ENCODE peak calls at places on chromosomes 4 and X, in eight cellular contexts. I, T, S, R, D, A, N and F are unnamed samples. For H3K36me3, the result is how much of the 10 kb centered on the place peaks cover.

GRCh38 chr4:113708250-113708649 is 53.3 kb downstream of the CAMK2D start:
- DNase-seq in I (peak), D (no peak), S (no peak), R (no peak), A (no peak), N (peak), T (no peak), F (no peak)

GRCh38 chrX:129522184-129523059 is 868 bp downstream of the SMARCA1 start:
- DNase-seq in R (peak), S (peak), A (peak), D (no peak), N (peak), T (peak), I (peak), F (peak)

GRCh38 chr4:141177171-141177570 is 43.5 kb upstream of the ZNF330 start:
- DNase-seq in R (no peak), S (no peak), A (no peak), T (no peak), I (no peak), N (no peak), D (no peak), F (no peak)

GRCh38 chr4:138751290-138751689 is 264.3 kb upstream of the NOCT start:
- DNase-seq in I (no peak), T (no peak), S (no peak), D (no peak), A (no peak), R (no peak), N (peak), F (no peak)

GRCh38 chr4:10053635-10054453 is 32.5 kb upstream of the SLC2A9 start:
- DNase-seq in I (no peak), D (no peak), R (no peak), T (no peak), A (no peak), S (no peak), N (no peak), F (no peak)

GRCh38 chr4:118823471-118823870 is 12.5 kb downstream of the SEC24D start:
- DNase-seq in T (no peak), N (no peak), S (no peak), R (no peak), D (no peak), I (peak), A (peak), F (no peak)

GRCh38 chr4:19982556-19982955 is 269.1 kb upstream of the SLIT2 start:
- DNase-seq in I (no peak), D (no peak), T (no peak), A (no peak), R (no peak), S (peak), N (peak), F (no peak)

GRCh38 chr4:13918110-13918509 is 290.6 kb upstream of the BOD1L1 start:
- DNase-seq in T (peak), D (no peak), R (no peak), N (peak), A (no peak), I (peak), S (no peak), F (no peak)

GRCh38 chr4:76831475-76832390 is 66.2 kb downstream of the SOWAHB start:
- DNase-seq in T (peak), D (no peak), A (no peak), N (peak), I (peak), S (peak), R (no peak), F (no peak)

GRCh38 chr4:71009091-71009490 is 15.6 kb downstream of the DCK start:
- DNase-seq in T (no peak), N (no peak), A (no peak), D (no peak), R (no peak), I (no peak), S (no peak), F (no peak)

GRCh38 chrX:50157545-50158125 is 43.2 kb downstream of the AKAP4 start:
- DNase-seq in S (no peak), D (no peak), A (no peak), R (no peak), T (no peak), I (peak), N (peak), F (no peak)

GRCh38 chrX:40539214-40540142 is 41.3 kb upstream of the ATP6AP2 start:
- DNase-seq in R (peak), T (no peak), S (no peak), I (peak), D (peak), A (no peak), N (peak), F (no peak)

DNA sequence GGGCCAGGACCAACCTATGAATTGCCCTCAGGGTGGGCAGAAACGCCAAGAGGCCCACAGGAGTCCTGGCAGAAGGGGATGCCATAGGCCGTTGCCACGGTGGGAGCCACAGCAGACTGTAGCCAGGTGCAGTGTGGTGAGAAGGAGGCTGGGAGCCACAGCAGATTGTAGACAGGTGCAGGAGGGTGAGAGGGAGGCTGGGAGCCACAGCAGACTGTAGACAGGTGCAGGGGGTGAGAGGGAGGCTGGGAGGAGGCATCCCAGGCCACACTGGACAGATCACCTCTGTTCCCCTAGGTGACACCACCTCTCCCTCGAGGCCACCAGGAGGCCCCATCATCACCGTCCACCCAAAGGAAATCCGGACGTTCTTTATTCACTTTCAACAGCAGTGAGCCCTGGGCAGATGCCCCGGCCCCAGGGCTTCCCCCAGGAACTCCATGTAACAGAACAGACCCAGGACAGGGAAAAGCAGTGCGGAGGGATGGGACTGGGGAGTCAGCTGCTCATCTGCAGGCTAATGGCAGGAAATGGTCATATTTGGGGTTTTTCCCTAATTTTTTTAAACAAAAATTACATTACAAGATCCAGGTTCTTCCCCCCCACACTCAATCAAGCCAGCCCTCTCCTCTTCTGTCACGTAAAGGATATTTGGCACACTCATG is 19.5 kb upstream of the MRFAP1 start:
- DNase-seq in S (no peak), T (no peak), R (no peak), A (no peak), N (no peak), D (no peak), I (no peak), F (no peak)
- H3K36me3 ChIP-seq in S (under half), T (under half), R (under half), A (under half), N (under half), D (under half), I (under half), F (under half)

GRCh38 chr4:185683896-185684295 is 128.1 kb downstream of the SORBS2 start:
- DNase-seq in N (no peak), R (no peak), D (no peak), I (no peak), S (no peak), T (no peak), A (no peak), F (no peak)
- H3K27ac ChIP-seq in N (no peak), R (no peak), D (no peak), I (no peak), S (no peak), T (no peak), A (no peak), F (no peak)

DNA sequence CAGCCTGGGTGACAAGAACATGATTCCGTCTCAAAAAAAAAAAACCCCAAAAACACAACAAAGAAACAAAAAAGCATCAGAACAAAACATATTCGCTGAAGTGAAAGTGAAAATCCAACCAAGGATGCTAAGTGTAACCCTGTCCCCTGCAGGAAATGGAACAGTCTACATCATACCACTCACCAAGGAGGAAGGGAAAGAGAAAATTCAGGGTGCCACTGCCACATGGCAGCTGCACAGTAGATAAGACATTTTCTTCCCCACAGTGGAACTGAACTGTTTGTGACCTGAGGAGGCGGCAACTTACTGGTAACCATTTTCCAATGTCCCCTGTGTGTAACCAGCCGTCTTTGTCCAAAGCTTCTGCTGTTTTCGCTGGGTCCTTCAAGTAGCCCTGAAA is 28.2 kb upstream of the CENPU start:
- DNase-seq in I (no peak), D (peak), R (no peak), T (no peak), S (no peak), N (no peak), A (no peak), F (no peak)
- H3K36me3 ChIP-seq in I (under half), D (under half), R (half or more), T (under half), S (under half), N (under half), A (under half), F (under half)

GRCh38 chr4:152033621-152034020 is 272.8 kb upstream of the GATB start:
- DNase-seq in A (no peak), D (no peak), S (no peak), I (no peak), R (no peak), N (no peak), T (no peak), F (no peak)
- H3K27ac ChIP-seq in A (no peak), D (no peak), S (no peak), I (no peak), R (no peak), N (no peak), T (no peak), F (no peak)

DNA sequence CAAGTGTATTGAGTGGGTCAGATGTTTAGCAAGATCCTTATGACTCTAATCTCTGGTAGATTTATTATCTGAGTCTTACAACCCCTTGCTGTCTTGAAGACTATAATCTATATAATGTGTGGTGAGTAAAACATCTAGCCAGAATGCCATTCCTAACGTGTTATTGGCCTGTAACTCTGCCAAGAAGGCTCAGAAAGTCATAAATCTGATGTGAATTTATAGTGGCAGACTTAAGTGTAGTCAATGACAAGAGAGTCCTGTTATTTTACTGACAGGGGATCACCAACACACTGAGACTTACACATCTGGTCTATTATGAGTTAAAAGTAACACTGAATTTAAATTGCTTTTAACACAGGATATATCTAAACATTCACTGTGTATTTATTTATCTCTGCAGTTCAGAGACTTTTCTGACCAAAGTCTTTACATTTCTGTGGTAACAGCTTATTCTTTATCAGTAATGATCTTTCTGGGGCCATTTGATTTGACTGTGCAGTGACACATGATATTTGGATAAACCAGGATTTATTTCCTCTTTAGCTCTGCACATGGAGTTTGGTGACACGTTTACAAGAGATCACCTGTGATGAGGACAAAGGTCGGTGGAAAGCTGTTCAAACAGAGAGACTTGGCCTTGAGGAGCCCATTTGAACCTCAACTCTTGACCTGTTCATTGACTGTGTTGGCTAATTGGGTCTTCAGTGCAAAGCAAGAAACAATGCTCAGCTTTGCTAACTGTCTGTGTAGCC is 415.9 kb downstream of the STIM2 start:
- DNase-seq in S (no peak), T (no peak), N (no peak), R (no peak), I (peak), D (no peak), A (no peak), F (no peak)
- H3K36me3 ChIP-seq in S (under half), T (under half), N (under half), R (under half), I (under half), D (under half), A (under half), F (under half)